ENCODE peak calls at places on chromosomes 1 and 21, in six cellular contexts. S is suprapubic skin, X is transverse colon, O is endothelial cell of umbilical vein, A is OCI-LY7, W is stomach. G is an unnamed sample.

GRCh38 chr1:31815752-31816484 is at the start of gene SPOCD1:
- DNase-seq in S (peak; percentile 88), X (peak; percentile 91), O (peak; percentile 78), A (peak; percentile 87), W (peak; percentile 84), G (peak; percentile 81)

GRCh38 chr1:178155478-178156255 is 61.8 kb downstream of the RASAL2 start:
- DNase-seq in S (no peak), X (no peak), O (no peak), A (no peak), W (no peak), G (no peak)

GRCh38 chr1:221989741-221990140 is 247.9 kb upstream of the DUSP10 start:
- DNase-seq in S (no peak), X (no peak), O (no peak), A (no peak), W (no peak), G (no peak)

GRCh38 chr1:20496241-20496661 is 10.2 kb upstream of the CAMK2N1 start:
- DNase-seq in S (no peak), X (no peak), O (no peak), A (no peak), W (no peak), G (no peak)

GRCh38 chr1:22287946-22288520 is 145.1 kb upstream of the WNT4 start:
- DNase-seq in S (peak; percentile 47), X (no peak), O (no peak), A (no peak), W (peak; percentile 7), G (no peak)

GRCh38 chr1:212607206-212607923 is 1.2 kb upstream of the ATF3 start:
- DNase-seq in S (no peak), X (peak; percentile 55), O (peak; percentile 24), A (peak; percentile 4), W (peak; percentile 43), G (peak; percentile 42)

GRCh38 chr1:93702102-93702827 is 20.6 kb upstream of the BCAR3 start:
- DNase-seq in S (no peak), X (no peak), O (no peak), A (no peak), W (no peak), G (no peak)

GRCh38 chr21:43361493-43362296 is 65.2 kb downstream of the SIK1 start:
- DNase-seq in S (no peak), X (peak; percentile 71), O (peak; percentile 16), A (peak; percentile 89), W (no peak), G (no peak)

GRCh38 chr21:23292292-23292691 is 2294.1 kb downstream of the NCAM2 start:
- DNase-seq in S (no peak), X (no peak), O (no peak), A (no peak), W (no peak), G (no peak)

GRCh38 chr1:72366473-72366872 is 84.1 kb upstream of the NEGR1 start:
- DNase-seq in S (no peak), X (no peak), O (peak; percentile 4), A (no peak), W (no peak), G (peak; percentile 68)

GRCh38 chr1:181134543-181135461 is 46.3 kb downstream of the IER5 start:
- DNase-seq in S (no peak), X (peak; percentile 62), O (peak; percentile 75), A (peak; percentile 60), W (peak; percentile 67), G (peak; percentile 50)

GRCh38 chr1:1240822-1241587 is 5.5 kb downstream of the C1QTNF12 start:
- DNase-seq in S (no peak), X (no peak), O (no peak), A (no peak), W (peak; percentile 68), G (no peak)

GRCh38 chr1:76695535-76695934 is 171.7 kb upstream of the ST6GALNAC5 start:
- DNase-seq in S (no peak), X (no peak), O (no peak), A (no peak), W (no peak), G (no peak)

GRCh38 chr21:45306453-45306831 is 18.7 kb upstream of the POFUT2 start:
- DNase-seq in S (no peak), X (no peak), O (no peak), A (no peak), W (no peak), G (no peak)

GRCh38 chr1:95309031-95309459 is 75.0 kb downstream of the RWDD3 start:
- DNase-seq in S (no peak), X (no peak), O (no peak), A (peak; percentile 4), W (no peak), G (peak; percentile 55)

GRCh38 chr21:35478096-35479080 is 429.3 kb upstream of the RUNX1 start:
- DNase-seq in S (no peak), X (no peak), O (no peak), A (no peak), W (no peak), G (no peak)

GRCh38 chr1:28518000-28518744 is 12.3 kb downstream of the RCC1 start:
- DNase-seq in S (peak; percentile 94), X (peak; percentile 91), O (peak; percentile 91), A (peak; percentile 94), W (peak; percentile 92), G (peak; percentile 93)

GRCh38 chr1:23759277-23759676 is 16.0 kb downstream of the ELOA start:
- DNase-seq in S (no peak), X (no peak), O (no peak), A (no peak), W (no peak), G (no peak)

GRCh38 chr1:244236101-244236500 is 185.0 kb downstream of the ZBTB18 start:
- DNase-seq in S (no peak), X (no peak), O (peak; percentile 87), A (no peak), W (no peak), G (no peak)

GRCh38 chr1:19676438-19676922 is 11.8 kb downstream of the HTR6 start:
- DNase-seq in S (no peak), X (peak; percentile 31), O (peak; percentile 37), A (no peak), W (peak; percentile 43), G (peak; percentile 85)

GRCh38 chr1:154575147-154575927 is 7.8 kb downstream of the CHRNB2 start:
- DNase-seq in S (no peak), X (no peak), O (no peak), A (no peak), W (no peak), G (no peak)

GRCh38 chr1:217135569-217135915 is 412.3 kb upstream of the ESRRG start:
- DNase-seq in S (no peak), X (no peak), O (no peak), A (no peak), W (no peak), G (peak; percentile 19)

GRCh38 chr1:58950897-58951296 is 167.1 kb upstream of the JUN start:
- DNase-seq in S (no peak), X (no peak), O (no peak), A (no peak), W (no peak), G (no peak)

GRCh38 chr1:227465256-227465655 is 98.1 kb upstream of the ZNF678 start:
- DNase-seq in S (no peak), X (no peak), O (no peak), A (no peak), W (no peak), G (no peak)

GRCh38 chr1:53499257-53500183 is 40.3 kb downstream of the DMRTB1 start:
- DNase-seq in S (no peak), X (no peak), O (no peak), A (no peak), W (no peak), G (no peak)
- H3K4me3 ChIP-seq in S (no peak overlapping the region), X (no peak overlapping the region), O (no peak overlapping the region), A (no peak overlapping the region), W (no peak overlapping the region), G (no peak overlapping the region)

GRCh38 chr21:25862596-25862995 is 127.8 kb downstream of the GABPA start:
- DNase-seq in S (no peak), X (no peak), O (no peak), A (peak; percentile 34), W (no peak), G (no peak)
- TF ChIP-seq CTCF in S (no peak), X (peak; percentile 71), O (peak; percentile 60), A (peak; percentile 84), W (no peak), G (peak; percentile 82)

GRCh38 chr21:38811257-38811656 is 5.5 kb downstream of the ETS2 start:
- DNase-seq in S (no peak), X (no peak), O (peak; percentile 87), A (no peak), W (no peak), G (no peak)
- H3K4me1 ChIP-seq in S (peaks cover 42% of the 10 kb centered on the region), X (peaks cover 31% of the 10 kb centered on the region), O (peaks cover 43% of the 10 kb centered on the region), A (peaks cover 31% of the 10 kb centered on the region), W (peaks cover 33% of the 10 kb centered on the region), G (peaks cover 3% of the 10 kb centered on the region)

DNA sequence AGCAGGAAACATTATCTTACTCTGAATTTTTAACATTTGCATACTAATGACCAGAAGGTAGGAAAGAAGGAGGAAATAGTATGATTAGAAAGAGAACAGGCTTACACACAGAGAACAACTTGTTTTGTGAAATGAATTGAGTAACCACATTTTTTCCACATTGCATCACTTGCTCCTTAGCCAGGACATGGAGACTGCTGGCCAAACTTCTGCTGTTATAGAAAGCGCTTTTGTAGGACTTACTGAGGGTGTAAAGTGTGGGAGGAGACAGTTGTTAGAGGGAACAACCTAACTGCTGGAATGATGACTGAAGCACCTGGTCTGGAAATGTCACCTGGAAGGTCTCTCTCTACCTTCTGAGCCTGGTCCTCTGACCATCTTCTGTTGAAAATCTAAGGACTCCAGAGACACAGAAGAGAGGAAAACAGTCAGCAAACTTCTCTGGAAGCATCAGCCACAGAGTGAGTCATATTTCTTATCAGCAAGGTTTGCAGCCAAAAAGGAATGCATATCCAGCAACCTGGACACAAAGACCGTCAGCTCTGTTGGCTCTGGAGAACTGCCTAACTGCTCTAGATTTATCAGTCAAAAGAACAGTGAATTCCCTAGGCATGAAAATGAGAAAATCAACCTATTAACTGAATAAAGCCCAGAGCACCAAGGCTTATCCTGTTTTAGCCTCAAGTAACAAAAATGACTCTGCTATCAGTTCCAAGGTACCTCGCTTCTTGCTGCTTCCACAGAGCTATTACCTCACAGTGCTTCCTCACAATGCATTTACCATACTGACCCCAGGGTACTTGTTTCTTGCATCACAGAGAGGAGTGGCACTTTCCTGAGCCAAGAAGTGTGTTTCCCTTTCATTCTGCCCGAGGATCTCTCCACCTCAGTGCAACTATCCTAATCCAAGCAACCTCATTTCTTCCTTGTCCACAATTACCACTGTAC is 88.1 kb upstream of the SLFNL1 start:
- DNase-seq in S (no peak), X (peak; percentile 20), O (peak; percentile 95), A (no peak), W (peak; percentile 49), G (peak; percentile 98)
- H3K4me3 ChIP-seq in S (no peak overlapping the region), X (no peak overlapping the region), O (no peak overlapping the region), A (no peak overlapping the region), W (no peak overlapping the region), G (no peak overlapping the region)

GRCh38 chr1:57736940-57737339 is 313.1 kb upstream of the DAB1 start:
- DNase-seq in S (no peak), X (no peak), O (no peak), A (no peak), W (no peak), G (no peak)
- TF ChIP-seq CTCF in S (no peak), X (no peak), O (no peak), A (no peak), W (no peak), G (no peak)

G was measured in cardiac muscle cell.